ENCODE peak calls at places on chromosomes 4 and X, in eight cellular contexts. One of them, this sample, is unnamed.

GRCh38 chrX:12954981-12955380 is 19.9 kb upstream of the TMSB4X start:
- DNase-seq in uterus: no peak
- DNase-seq in SJSA1: no peak
- DNase-seq in posterior vena cava: no peak
- DNase-seq in hypothalamus: no peak
- DNase-seq in T follicular helper cell: no peak
- DNase-seq in NCI-H1092: no peak
- DNase-seq in aorta: no peak
- DNase-seq in this sample: no peak

GRCh38 chr4:183098723-183099536 is at the start of gene WWC2:
- DNase-seq in uterus: peak; percentile 82
- DNase-seq in SJSA1: peak; percentile 96
- DNase-seq in posterior vena cava: peak; percentile 97
- DNase-seq in hypothalamus: peak; percentile 78
- DNase-seq in T follicular helper cell: peak; percentile 60
- DNase-seq in NCI-H1092: peak; percentile 62
- DNase-seq in aorta: peak; percentile 96
- DNase-seq in this sample: peak; percentile 93

GRCh38 chr4:1168291-1169031 is 3.9 kb downstream of the SPON2 start:
- DNase-seq in uterus: no peak
- DNase-seq in SJSA1: no peak
- DNase-seq in posterior vena cava: no peak
- DNase-seq in hypothalamus: no peak
- DNase-seq in T follicular helper cell: no peak
- DNase-seq in NCI-H1092: no peak
- DNase-seq in aorta: peak; percentile 70
- DNase-seq in this sample: no peak

GRCh38 chr4:185265942-185266341 is 56.5 kb downstream of the SNX25 start:
- DNase-seq in uterus: no peak
- DNase-seq in SJSA1: no peak
- DNase-seq in posterior vena cava: no peak
- DNase-seq in hypothalamus: no peak
- DNase-seq in T follicular helper cell: no peak
- DNase-seq in NCI-H1092: no peak
- DNase-seq in aorta: no peak
- DNase-seq in this sample: no peak

GRCh38 chrX:129145898-129146297 is 377.4 kb downstream of the SMARCA1 start:
- DNase-seq in uterus: no peak
- DNase-seq in SJSA1: no peak
- DNase-seq in posterior vena cava: no peak
- DNase-seq in hypothalamus: no peak
- DNase-seq in T follicular helper cell: no peak
- DNase-seq in NCI-H1092: no peak
- DNase-seq in aorta: no peak
- DNase-seq in this sample: no peak

GRCh38 chr4:71206763-71207162 is 132.1 kb upstream of the SLC4A4 start:
- DNase-seq in uterus: no peak
- DNase-seq in SJSA1: no peak
- DNase-seq in posterior vena cava: no peak
- DNase-seq in hypothalamus: no peak
- DNase-seq in T follicular helper cell: no peak
- DNase-seq in NCI-H1092: no peak
- DNase-seq in aorta: no peak
- DNase-seq in this sample: no peak

GRCh38 chr4:173371292-173372192 is 788 bp downstream of the SAP30 start:
- DNase-seq in uterus: peak; percentile 68
- DNase-seq in SJSA1: peak; percentile 58
- DNase-seq in posterior vena cava: peak; percentile 88
- DNase-seq in hypothalamus: peak; percentile 67
- DNase-seq in T follicular helper cell: peak; percentile 21
- DNase-seq in NCI-H1092: peak; percentile 74
- DNase-seq in aorta: peak; percentile 89
- DNase-seq in this sample: peak; percentile 84

GRCh38 chr4:75696036-75696435 is 22.8 kb upstream of the G3BP2 start:
- DNase-seq in uterus: no peak
- DNase-seq in SJSA1: no peak
- DNase-seq in posterior vena cava: no peak
- DNase-seq in hypothalamus: no peak
- DNase-seq in T follicular helper cell: no peak
- DNase-seq in NCI-H1092: no peak
- DNase-seq in aorta: no peak
- DNase-seq in this sample: no peak

GRCh38 chrX:103170216-103170615 is 44.7 kb upstream of the BEX4 start:
- DNase-seq in uterus: no peak
- DNase-seq in SJSA1: no peak
- DNase-seq in posterior vena cava: no peak
- DNase-seq in hypothalamus: no peak
- DNase-seq in T follicular helper cell: no peak
- DNase-seq in NCI-H1092: no peak
- DNase-seq in aorta: no peak
- DNase-seq in this sample: no peak

GRCh38 chr4:10123227-10124101 is 6.9 kb upstream of the WDR1 start:
- DNase-seq in uterus: peak; percentile 49
- DNase-seq in SJSA1: no peak
- DNase-seq in posterior vena cava: no peak
- DNase-seq in hypothalamus: no peak
- DNase-seq in T follicular helper cell: no peak
- DNase-seq in NCI-H1092: no peak
- DNase-seq in aorta: no peak
- DNase-seq in this sample: no peak